ENCODE peak calls at places on chromosomes 7 and 10, in six cellular contexts. One of them, this sample, is unnamed.

GRCh38 chr7:149005427-149006344 is 22.6 kb downstream of the PDIA4 start:
- DNase-seq in IMR-90: peak; percentile 55
- DNase-seq in AG04449: no peak
- DNase-seq in right lobe of liver: peak; percentile 83
- DNase-seq in left ventricle myocardium inferior: peak; percentile 86
- DNase-seq in endothelial cell: peak; percentile 78
- DNase-seq in this sample: peak; percentile 92

GRCh38 chr10:64286533-64286932 is 765.3 kb downstream of the REEP3 start:
- DNase-seq in IMR-90: no peak
- DNase-seq in AG04449: no peak
- DNase-seq in right lobe of liver: no peak
- DNase-seq in left ventricle myocardium inferior: no peak
- DNase-seq in endothelial cell: no peak
- DNase-seq in this sample: no peak

GRCh38 chr10:105756386-105756785 is 1115.3 kb downstream of the SORCS3 start:
- DNase-seq in IMR-90: no peak
- DNase-seq in AG04449: no peak
- DNase-seq in right lobe of liver: no peak
- DNase-seq in left ventricle myocardium inferior: no peak
- DNase-seq in endothelial cell: no peak
- DNase-seq in this sample: no peak

GRCh38 chr10:79608505-79609375 is 2.0 kb upstream of the SFTPA1 start:
- DNase-seq in IMR-90: peak; percentile 14
- DNase-seq in AG04449: no peak
- DNase-seq in right lobe of liver: peak; percentile 45
- DNase-seq in left ventricle myocardium inferior: no peak
- DNase-seq in endothelial cell: peak; percentile 70
- DNase-seq in this sample: peak; percentile 68

GRCh38 chr7:133491846-133492652 is 239.2 kb downstream of the EXOC4 start:
- DNase-seq in IMR-90: peak; percentile 40
- DNase-seq in AG04449: no peak
- DNase-seq in right lobe of liver: no peak
- DNase-seq in left ventricle myocardium inferior: no peak
- DNase-seq in endothelial cell: no peak
- DNase-seq in this sample: no peak

GRCh38 chr7:4665661-4666060 is 16.4 kb upstream of the FOXK1 start:
- DNase-seq in IMR-90: peak; percentile 99
- DNase-seq in AG04449: peak; percentile 100
- DNase-seq in right lobe of liver: no peak
- DNase-seq in left ventricle myocardium inferior: no peak
- DNase-seq in endothelial cell: no peak
- DNase-seq in this sample: no peak

GRCh38 chr10:53071505-53072125 is 299.0 kb upstream of the MBL2 start:
- DNase-seq in IMR-90: no peak
- DNase-seq in AG04449: no peak
- DNase-seq in right lobe of liver: no peak
- DNase-seq in left ventricle myocardium inferior: no peak
- DNase-seq in endothelial cell: no peak
- DNase-seq in this sample: no peak

GRCh38 chr7:84364708-84365107 is 170.1 kb upstream of the SEMA3A start:
- DNase-seq in IMR-90: peak; percentile 57
- DNase-seq in AG04449: no peak
- DNase-seq in right lobe of liver: no peak
- DNase-seq in left ventricle myocardium inferior: no peak
- DNase-seq in endothelial cell: no peak
- DNase-seq in this sample: no peak

GRCh38 chr7:127504715-127505114 is 80.7 kb downstream of the GCC1 start:
- DNase-seq in IMR-90: peak; percentile 4
- DNase-seq in AG04449: no peak
- DNase-seq in right lobe of liver: no peak
- DNase-seq in left ventricle myocardium inferior: peak; percentile 26
- DNase-seq in endothelial cell: peak; percentile 15
- DNase-seq in this sample: peak; percentile 49

GRCh38 chr7:44046321-44047061 is 2.0 kb downstream of the DBNL start:
- DNase-seq in IMR-90: no peak
- DNase-seq in AG04449: no peak
- DNase-seq in right lobe of liver: no peak
- DNase-seq in left ventricle myocardium inferior: peak; percentile 11
- DNase-seq in endothelial cell: no peak
- DNase-seq in this sample: peak; percentile 69

GRCh38 chr10:27759483-27760281 is 14.1 kb upstream of the MKX start:
- DNase-seq in IMR-90: no peak
- DNase-seq in AG04449: no peak
- DNase-seq in right lobe of liver: no peak
- DNase-seq in left ventricle myocardium inferior: no peak
- DNase-seq in endothelial cell: peak; percentile 12
- DNase-seq in this sample: no peak
- TF ChIP-seq CTCF in IMR-90: peak; percentile 13
- TF ChIP-seq CTCF in AG04449: no peak
- TF ChIP-seq CTCF in right lobe of liver: no peak
- TF ChIP-seq CTCF in left ventricle myocardium inferior: no peak
- TF ChIP-seq CTCF in endothelial cell: no peak
- TF ChIP-seq CTCF in this sample: no peak

GRCh38 chr10:102121739-102122372 is 1.7 kb upstream of the LDB1 start:
- DNase-seq in IMR-90: peak; percentile 69
- DNase-seq in AG04449: no peak
- DNase-seq in right lobe of liver: no peak
- DNase-seq in left ventricle myocardium inferior: no peak
- DNase-seq in endothelial cell: peak; percentile 59
- DNase-seq in this sample: no peak
- TF ChIP-seq CTCF in IMR-90: peak; percentile 41
- TF ChIP-seq CTCF in AG04449: peak; percentile 50
- TF ChIP-seq CTCF in right lobe of liver: no peak
- TF ChIP-seq CTCF in left ventricle myocardium inferior: peak; percentile 37
- TF ChIP-seq CTCF in endothelial cell: no peak
- TF ChIP-seq CTCF in this sample: no peak

DNA sequence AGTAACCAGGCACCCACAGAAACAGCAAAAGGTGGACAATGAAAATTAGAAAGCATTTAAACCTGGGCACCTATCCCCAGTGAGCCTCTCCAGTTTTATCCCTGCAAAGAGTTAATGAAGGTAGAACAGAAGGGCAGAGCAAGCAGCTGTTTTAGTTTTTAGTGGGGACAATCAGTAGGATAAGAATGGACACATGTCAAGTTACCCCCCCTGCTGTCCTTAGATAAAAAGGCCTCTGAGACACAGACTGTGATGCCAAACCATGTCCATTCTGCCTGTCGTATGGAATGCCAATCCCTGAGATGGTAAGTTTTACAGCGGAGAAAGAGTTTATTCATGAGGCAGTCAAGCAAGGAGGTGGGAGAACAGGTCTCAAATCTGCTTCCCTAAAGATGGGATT is 162.6 kb upstream of the AGR3 start:
- DNase-seq in IMR-90: no peak
- DNase-seq in AG04449: no peak
- DNase-seq in right lobe of liver: no peak
- DNase-seq in left ventricle myocardium inferior: no peak
- DNase-seq in endothelial cell: no peak
- DNase-seq in this sample: no peak
- TF ChIP-seq CTCF in IMR-90: no peak
- TF ChIP-seq CTCF in AG04449: no peak
- TF ChIP-seq CTCF in right lobe of liver: no peak
- TF ChIP-seq CTCF in left ventricle myocardium inferior: no peak
- TF ChIP-seq CTCF in endothelial cell: no peak
- TF ChIP-seq CTCF in this sample: no peak

GRCh38 chr10:13074562-13075451 is 25.2 kb upstream of the OPTN start:
- DNase-seq in IMR-90: peak; percentile 60
- DNase-seq in AG04449: no peak
- DNase-seq in right lobe of liver: peak; percentile 69
- DNase-seq in left ventricle myocardium inferior: peak; percentile 52
- DNase-seq in endothelial cell: peak; percentile 80
- DNase-seq in this sample: peak; percentile 76
- TF ChIP-seq CTCF in IMR-90: peak; percentile 87
- TF ChIP-seq CTCF in AG04449: peak; percentile 86
- TF ChIP-seq CTCF in right lobe of liver: peak; percentile 62
- TF ChIP-seq CTCF in left ventricle myocardium inferior: peak; percentile 86
- TF ChIP-seq CTCF in endothelial cell: peak; percentile 71
- TF ChIP-seq CTCF in this sample: peak; percentile 83

DNA sequence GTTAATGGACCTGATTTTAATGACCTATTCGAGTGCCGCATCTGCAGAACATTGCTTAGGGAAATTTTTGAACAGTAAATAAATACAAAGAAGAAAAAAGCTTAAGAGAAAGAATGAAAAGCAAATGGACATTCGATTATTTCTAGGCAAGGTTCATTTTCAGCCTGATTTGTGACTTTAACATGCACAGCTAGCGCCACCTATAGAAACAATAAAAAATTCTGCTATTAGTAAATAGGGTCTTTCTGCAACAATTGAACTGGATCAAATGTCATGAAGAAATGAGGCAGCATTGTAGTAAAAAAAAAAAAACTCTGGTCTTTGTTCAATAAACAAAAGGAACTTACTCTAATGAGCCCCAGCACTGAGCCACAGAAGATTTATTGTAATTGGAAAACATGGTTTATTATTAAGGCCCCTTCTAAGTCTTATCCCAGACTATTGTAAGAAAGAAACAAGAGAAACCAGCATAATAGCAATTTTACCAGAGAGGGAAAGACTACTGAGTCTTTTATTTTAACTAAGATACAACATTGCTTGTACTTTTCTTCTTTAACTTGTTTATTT is 41.4 kb upstream of the GHITM start:
- DNase-seq in IMR-90: peak; percentile 10
- DNase-seq in AG04449: no peak
- DNase-seq in right lobe of liver: no peak
- DNase-seq in left ventricle myocardium inferior: no peak
- DNase-seq in endothelial cell: no peak
- DNase-seq in this sample: no peak
- TF ChIP-seq CTCF in IMR-90: peak; percentile 67
- TF ChIP-seq CTCF in AG04449: peak; percentile 17
- TF ChIP-seq CTCF in right lobe of liver: no peak
- TF ChIP-seq CTCF in left ventricle myocardium inferior: peak; percentile 56
- TF ChIP-seq CTCF in endothelial cell: peak; percentile 61
- TF ChIP-seq CTCF in this sample: peak; percentile 59

GRCh38 chr7:82789883-82790609 is 346.5 kb upstream of the CACNA2D1 start:
- DNase-seq in IMR-90: peak; percentile 77
- DNase-seq in AG04449: peak; percentile 44
- DNase-seq in right lobe of liver: no peak
- DNase-seq in left ventricle myocardium inferior: no peak
- DNase-seq in endothelial cell: no peak
- DNase-seq in this sample: no peak
- TF ChIP-seq CTCF in IMR-90: no peak
- TF ChIP-seq CTCF in AG04449: no peak
- TF ChIP-seq CTCF in right lobe of liver: no peak
- TF ChIP-seq CTCF in left ventricle myocardium inferior: no peak
- TF ChIP-seq CTCF in endothelial cell: no peak
- TF ChIP-seq CTCF in this sample: no peak

GRCh38 chr10:35225204-35225603 is 98.6 kb downstream of the CREM start:
- DNase-seq in IMR-90: no peak
- DNase-seq in AG04449: no peak
- DNase-seq in right lobe of liver: no peak
- DNase-seq in left ventricle myocardium inferior: no peak
- DNase-seq in endothelial cell: no peak
- DNase-seq in this sample: no peak

GRCh38 chr10:35226507-35226906 is 99.9 kb downstream of the CREM start:
- DNase-seq in IMR-90: no peak
- DNase-seq in AG04449: no peak
- DNase-seq in right lobe of liver: no peak
- DNase-seq in left ventricle myocardium inferior: no peak
- DNase-seq in endothelial cell: no peak
- DNase-seq in this sample: no peak

GRCh38 chr10:35219906-35220890 is 93.6 kb downstream of the CREM start:
- DNase-seq in IMR-90: no peak
- DNase-seq in AG04449: no peak
- DNase-seq in right lobe of liver: peak; percentile 66
- DNase-seq in left ventricle myocardium inferior: no peak
- DNase-seq in endothelial cell: no peak
- DNase-seq in this sample: no peak

GRCh38 chr10:35224045-35224740 is 97.5 kb downstream of the CREM start:
- DNase-seq in IMR-90: no peak
- DNase-seq in AG04449: no peak
- DNase-seq in right lobe of liver: no peak
- DNase-seq in left ventricle myocardium inferior: no peak
- DNase-seq in endothelial cell: no peak
- DNase-seq in this sample: no peak

DNA sequence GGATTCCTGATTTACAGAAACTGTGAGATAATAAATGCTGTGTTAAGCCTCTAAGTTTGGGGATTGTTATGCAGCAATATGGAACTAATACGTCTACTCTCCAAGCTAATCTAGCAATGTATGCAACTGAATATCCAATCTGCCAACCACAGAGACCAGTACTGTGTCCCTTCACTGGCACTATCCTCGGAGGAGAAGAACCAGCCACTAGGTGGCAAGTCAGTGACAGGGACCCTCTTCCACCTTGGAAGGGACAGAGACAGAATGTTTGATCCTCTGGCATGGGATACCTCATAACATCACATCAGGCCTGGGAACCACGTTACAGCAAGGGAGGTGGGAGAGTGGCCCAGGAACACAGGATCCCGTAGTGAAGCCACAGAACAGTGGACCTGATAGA is 96.4 kb downstream of the CREM start:
- DNase-seq in IMR-90: no peak
- DNase-seq in AG04449: no peak
- DNase-seq in right lobe of liver: no peak
- DNase-seq in left ventricle myocardium inferior: no peak
- DNase-seq in endothelial cell: no peak
- DNase-seq in this sample: no peak
- TF ChIP-seq CTCF in IMR-90: no peak
- TF ChIP-seq CTCF in AG04449: no peak
- TF ChIP-seq CTCF in right lobe of liver: no peak
- TF ChIP-seq CTCF in left ventricle myocardium inferior: no peak
- TF ChIP-seq CTCF in endothelial cell: no peak
- TF ChIP-seq CTCF in this sample: no peak

GRCh38 chr10:115173915-115174443 is 80.8 kb downstream of the ATRNL1 start:
- DNase-seq in IMR-90: no peak
- DNase-seq in AG04449: no peak
- DNase-seq in right lobe of liver: no peak
- DNase-seq in left ventricle myocardium inferior: no peak
- DNase-seq in endothelial cell: no peak
- DNase-seq in this sample: no peak

GRCh38 chr10:115167716-115168115 is 74.6 kb downstream of the ATRNL1 start:
- DNase-seq in IMR-90: no peak
- DNase-seq in AG04449: no peak
- DNase-seq in right lobe of liver: no peak
- DNase-seq in left ventricle myocardium inferior: no peak
- DNase-seq in endothelial cell: no peak
- DNase-seq in this sample: no peak

GRCh38 chr10:115171392-115171960 is 78.3 kb downstream of the ATRNL1 start:
- DNase-seq in IMR-90: no peak
- DNase-seq in AG04449: no peak
- DNase-seq in right lobe of liver: no peak
- DNase-seq in left ventricle myocardium inferior: no peak
- DNase-seq in endothelial cell: no peak
- DNase-seq in this sample: no peak
- TF ChIP-seq CTCF in IMR-90: peak; percentile 49
- TF ChIP-seq CTCF in AG04449: no peak
- TF ChIP-seq CTCF in right lobe of liver: peak; percentile 29
- TF ChIP-seq CTCF in left ventricle myocardium inferior: peak; percentile 40
- TF ChIP-seq CTCF in endothelial cell: peak; percentile 84
- TF ChIP-seq CTCF in this sample: peak; percentile 51